ENCODE peak calls at places on chromosomes 5 and 9, in seven cellular contexts. Y, J, W, A, L, X and M are unnamed samples.

GRCh38 chr5:132470596-132470995 is 20.0 kb downstream of the IRF1 start:
- DNase-seq in J (no peak), W (no peak), A (no peak), Y (no peak), X (no peak), L (no peak), M (no peak)

GRCh38 chr9:134641173-134641985 is at the start of gene COL5A1:
- DNase-seq in A (peak; percentile 94), J (peak; percentile 32), X (peak; percentile 82), W (peak; percentile 58), Y (peak; percentile 47), L (peak; percentile 5), M (peak; percentile 57)

GRCh38 chr9:123420560-123421210 is 64.7 kb downstream of the CRB2 start:
- DNase-seq in X (no peak), L (no peak), W (no peak), J (no peak), A (peak; percentile 38), Y (no peak), M (no peak)

GRCh38 chr5:78627766-78628165 is 20.8 kb downstream of the LHFPL2 start:
- DNase-seq in X (no peak), L (no peak), W (no peak), J (no peak), Y (no peak), A (no peak), M (no peak)

GRCh38 chr9:36064448-36065037 is 27.8 kb downstream of the RECK start:
- DNase-seq in A (no peak), J (no peak), W (no peak), L (no peak), Y (no peak), X (no peak), M (no peak)

GRCh38 chr9:112945620-112946208 is 55.0 kb upstream of the SLC46A2 start:
- DNase-seq in X (no peak), L (no peak), Y (no peak), J (no peak), W (no peak), A (no peak), M (no peak)

GRCh38 chr9:124190761-124191160 is 67.0 kb upstream of the NEK6 start:
- DNase-seq in W (no peak), J (no peak), X (no peak), A (peak; percentile 17), Y (peak; percentile 36), L (no peak), M (no peak)

GRCh38 chr5:112546946-112547647 is 128.0 kb upstream of the EPB41L4A start:
- DNase-seq in L (no peak), Y (no peak), X (no peak), A (no peak), W (no peak), J (no peak), M (no peak)

GRCh38 chr9:94975480-94976452 is 249.3 kb downstream of the AOPEP start:
- DNase-seq in W (no peak), A (no peak), Y (no peak), L (no peak), J (no peak), X (no peak), M (no peak)

GRCh38 chr9:71647094-71647591 is 121.2 kb downstream of the CEMIP2 start:
- DNase-seq in Y (no peak), X (peak; percentile 78), A (peak; percentile 86), W (no peak), J (no peak), L (no peak), M (peak; percentile 6)

GRCh38 chr5:116378007-116378831 is 196.4 kb downstream of the SEMA6A start:
- DNase-seq in W (no peak), A (no peak), X (no peak), L (no peak), J (peak; percentile 97), Y (no peak), M (no peak)

GRCh38 chr9:112332674-112332976 is 794 bp downstream of the PTBP3 start:
- DNase-seq in W (no peak), X (no peak), A (no peak), Y (no peak), J (no peak), L (no peak), M (no peak)

GRCh38 chr5:125044491-125045282 is 298.2 kb upstream of the ZNF608 start:
- DNase-seq in X (no peak), L (no peak), J (no peak), Y (no peak), A (no peak), W (no peak), M (no peak)

GRCh38 chr9:129509508-129509907 is 111.4 kb downstream of the C9orf50 start:
- DNase-seq in Y (no peak), W (no peak), X (peak; percentile 77), J (no peak), A (no peak), L (no peak), M (no peak)

GRCh38 chr5:95900383-95900958 is 61.2 kb downstream of the ELL2 start:
- DNase-seq in L (no peak), Y (no peak), A (no peak), J (peak; percentile 63), W (no peak), X (peak; percentile 64), M (no peak)

GRCh38 chr9:119005162-119005561 is 364.1 kb downstream of the BRINP1 start:
- DNase-seq in W (no peak), Y (no peak), A (no peak), X (no peak), J (no peak), L (no peak), M (no peak)

GRCh38 chr9:93731963-93732362 is 155.6 kb downstream of the PHF2 start:
- DNase-seq in A (no peak), W (no peak), Y (no peak), J (no peak), X (no peak), L (no peak), M (no peak)

GRCh38 chr5:133053463-133053862 is 1.6 kb downstream of the HSPA4 start:
- DNase-seq in W (no peak), X (no peak), J (no peak), A (no peak), Y (no peak), L (no peak), M (no peak)

GRCh38 chr5:166720026-166720425 is 1571.4 kb upstream of the WWC1 start:
- DNase-seq in J (no peak), A (no peak), Y (no peak), L (no peak), W (no peak), X (no peak), M (no peak)

GRCh38 chr5:33588654-33589372 is 148.0 kb downstream of the TARS1 start:
- DNase-seq in W (peak; percentile 30), J (peak; percentile 38), X (no peak), Y (no peak), A (no peak), L (no peak), M (no peak)